ENCODE peak calls at places on chromosomes 4 and X, in seven cellular contexts. Z, X, H, W, C, Y and N are unnamed samples.
A peak's percentile ranks its signal among the peaks of the same experiment; 100 is the strongest.

GRCh38 chr4:129901205-129901604 is 805.3 kb downstream of the C4orf33 start:
- DNase-seq in Z (no peak), X (no peak), H (no peak), W (no peak), C (no peak), Y (no peak), N (no peak)

GRCh38 chr4:41384992-41385391 is 128.3 kb downstream of the UCHL1 start:
- DNase-seq in Z (peak; percentile 81), X (peak; percentile 99), H (peak; percentile 90), W (peak; percentile 57), C (peak; percentile 86), Y (peak; percentile 83), N (peak; percentile 71)

GRCh38 chrX:97504435-97504834 is 620.7 kb downstream of the RPA4 start:
- DNase-seq in Z (no peak), X (no peak), H (no peak), W (no peak), C (no peak), Y (no peak), N (no peak)

GRCh38 chr4:75514949-75515612 is 808 bp downstream of the THAP6 start:
- DNase-seq in Z (no peak), X (no peak), H (no peak), W (no peak), C (no peak), Y (no peak), N (no peak)

GRCh38 chrX:133523094-133523493 is 107.8 kb upstream of the GPC4 start:
- DNase-seq in Z (no peak), X (no peak), H (no peak), W (no peak), C (no peak), Y (no peak), N (no peak)

GRCh38 chrX:118694628-118695027 is 32.8 kb upstream of the IL13RA1 start:
- DNase-seq in Z (no peak), X (peak; percentile 41), H (no peak), W (no peak), C (no peak), Y (no peak), N (no peak)

GRCh38 chr4:16029329-16029728 is 54.5 kb downstream of the PROM1 start:
- DNase-seq in Z (no peak), X (no peak), H (no peak), W (no peak), C (no peak), Y (no peak), N (no peak)

GRCh38 chrX:2137882-2138281 is 362.9 kb downstream of the DHRSX start:
- DNase-seq in Z (no peak), X (no peak), H (no peak), W (no peak), C (no peak), Y (no peak), N (no peak)

DNA sequence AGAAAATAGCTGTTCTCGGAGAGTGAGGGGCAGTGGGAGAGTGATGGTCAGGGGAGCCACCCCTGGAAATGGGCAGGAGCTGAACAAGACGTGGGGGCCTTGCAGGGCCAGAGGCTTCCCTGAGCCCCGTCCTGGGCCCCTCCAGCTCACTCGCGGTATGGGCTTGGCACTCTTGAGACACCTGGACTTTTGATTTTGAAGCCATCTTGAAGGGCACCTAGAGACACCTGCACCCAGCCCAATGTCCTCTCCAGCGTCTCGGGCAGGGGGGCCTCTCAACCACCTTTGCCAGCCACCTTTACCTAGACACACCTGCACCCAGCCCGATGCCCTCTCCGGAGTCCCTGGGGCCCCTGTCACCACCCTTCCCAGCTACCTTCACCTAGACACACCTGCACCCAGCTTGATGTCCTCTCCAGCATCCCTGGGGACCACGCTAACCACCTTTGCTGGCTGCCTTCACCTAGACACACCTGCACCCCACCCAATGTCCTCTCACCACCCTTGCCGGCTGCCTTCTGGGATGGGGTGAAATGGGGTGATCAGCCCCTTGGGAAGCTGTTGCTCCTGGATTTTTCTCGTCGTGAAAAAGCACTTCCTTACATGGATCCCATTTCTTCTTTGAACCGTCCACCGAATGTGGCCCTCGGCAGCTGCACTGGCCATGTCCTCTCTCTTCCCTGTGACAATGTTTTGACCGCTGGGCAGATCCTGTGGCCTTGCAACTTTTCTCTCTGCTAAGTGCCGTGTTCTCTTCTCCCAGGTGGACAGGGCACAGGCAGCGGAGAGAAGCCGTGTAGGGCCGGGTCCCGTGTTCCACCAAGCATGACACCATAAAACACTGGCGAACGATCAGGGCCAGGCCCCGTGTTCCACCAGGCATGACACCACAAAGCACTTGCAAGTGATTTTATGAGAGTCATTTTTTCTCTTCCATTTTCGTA is 47.5 kb downstream of the CPZ start:
- DNase-seq in Z (peak; percentile 36), X (no peak), H (peak; percentile 4), W (peak; percentile 43), C (no peak), Y (no peak), N (peak; percentile 6)
- TF ChIP-seq POLR2A in Z (no peak), X (no peak), H (no peak), W (no peak), C (no peak), Y (no peak), N (no peak)

GRCh38 chr4:68369474-68369805 is 19.6 kb upstream of the YTHDC1 start:
- DNase-seq in Z (no peak), X (no peak), H (no peak), W (no peak), C (no peak), Y (no peak), N (no peak)
- H3K27me3 ChIP-seq in Z (no peaks in the 10 kb centered on the region), X (no peaks in the 10 kb centered on the region), H (peaks cover 3% of the 10 kb centered on the region), W (no peaks in the 10 kb centered on the region), C (no peaks in the 10 kb centered on the region), Y (no peaks in the 10 kb centered on the region), N (no peaks in the 10 kb centered on the region)

GRCh38 chrX:386768-387575 is at the start of gene PPP2R3B:
- DNase-seq in Z (peak; percentile 99), X (peak; percentile 99), H (peak; percentile 99), W (peak; percentile 99), C (peak; percentile 99), Y (peak; percentile 99), N (peak; percentile 99)
- TF ChIP-seq CTCF in Z (no peak), X (no peak), H (no peak), W (peak; percentile 21), C (no peak), Y (no peak), N (peak; percentile 24)

GRCh38 chr4:48271048-48271452 is 1.4 kb upstream of the TEC start:
- DNase-seq in Z (no peak), X (no peak), H (no peak), W (no peak), C (no peak), Y (no peak), N (no peak)

GRCh38 chr4:48271626-48272025 is 2.0 kb upstream of the TEC start:
- DNase-seq in Z (no peak), X (no peak), H (no peak), W (no peak), C (no peak), Y (no peak), N (no peak)

GRCh38 chr4:48270516-48270897 is 869 bp upstream of the TEC start:
- DNase-seq in Z (no peak), X (no peak), H (no peak), W (no peak), C (no peak), Y (no peak), N (no peak)

GRCh38 chr4:48268956-48269860 is at the start of gene TEC:
- DNase-seq in Z (peak; percentile 70), X (peak; percentile 22), H (peak; percentile 62), W (no peak), C (peak; percentile 56), Y (peak; percentile 72), N (peak; percentile 65)

DNA sequence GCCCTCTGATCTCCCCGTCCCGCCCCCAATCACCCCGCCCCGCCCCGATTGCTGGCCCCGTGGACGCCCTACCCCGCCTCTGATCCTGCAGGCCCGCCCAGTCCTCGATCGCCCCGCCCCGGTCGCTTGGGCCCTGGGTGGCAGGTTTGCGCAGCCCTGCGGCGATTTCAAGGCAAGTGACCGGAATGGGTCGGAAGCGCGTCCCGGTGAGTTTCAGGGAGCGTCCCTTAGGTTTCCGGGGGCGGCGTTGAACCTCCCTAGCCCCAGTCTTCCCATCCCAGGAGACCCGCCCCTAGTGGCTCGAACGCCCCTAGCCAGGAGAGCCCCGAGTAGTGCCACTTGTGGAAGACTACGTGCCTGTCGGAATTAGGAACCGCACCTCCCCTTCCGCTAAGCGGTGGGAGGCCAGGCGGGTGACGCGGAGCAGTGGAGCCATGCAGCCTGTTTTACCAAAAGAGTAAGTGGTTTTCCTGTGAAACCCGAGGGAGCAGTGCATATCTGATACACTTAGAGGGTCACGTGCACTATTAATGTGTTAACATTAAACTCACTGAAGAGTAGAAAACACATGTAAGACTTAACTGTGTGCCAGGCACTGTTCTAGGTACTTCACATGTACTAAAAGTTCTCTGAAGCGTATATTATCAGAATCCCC is 350 bp upstream of the TEC start:
- DNase-seq in Z (peak; percentile 95), X (peak; percentile 54), H (peak; percentile 94), W (peak; percentile 95), C (peak; percentile 96), Y (peak; percentile 96), N (peak; percentile 96)
- TF ChIP-seq POLR2A in Z (no peak), X (no peak), H (peak; percentile 22), W (no peak), C (no peak), Y (no peak), N (peak; percentile 46)

GRCh38 chr4:89835413-89835812 is 1.5 kb downstream of the SNCA start:
- DNase-seq in Z (no peak), X (no peak), H (no peak), W (no peak), C (no peak), Y (no peak), N (no peak)
- H3K27me3 ChIP-seq in Z (peaks cover 22% of the 10 kb centered on the region), X (no peaks in the 10 kb centered on the region), H (peaks cover 24% of the 10 kb centered on the region), W (no peaks in the 10 kb centered on the region), C (peaks cover 40% of the 10 kb centered on the region), Y (peaks cover 25% of the 10 kb centered on the region), N (no peaks in the 10 kb centered on the region)

GRCh38 chr4:25795091-25795490 is 67.7 kb downstream of the SEL1L3 start:
- DNase-seq in Z (no peak), X (no peak), H (no peak), W (no peak), C (no peak), Y (no peak), N (no peak)

GRCh38 chr4:25788839-25789238 is 73.9 kb downstream of the SEL1L3 start:
- DNase-seq in Z (no peak), X (no peak), H (no peak), W (no peak), C (no peak), Y (no peak), N (no peak)

GRCh38 chr4:25790024-25790423 is 72.8 kb downstream of the SEL1L3 start:
- DNase-seq in Z (no peak), X (no peak), H (no peak), W (no peak), C (no peak), Y (no peak), N (no peak)

GRCh38 chr4:25792843-25793242 is 69.9 kb downstream of the SEL1L3 start:
- DNase-seq in Z (no peak), X (no peak), H (no peak), W (no peak), C (no peak), Y (no peak), N (no peak)

DNA sequence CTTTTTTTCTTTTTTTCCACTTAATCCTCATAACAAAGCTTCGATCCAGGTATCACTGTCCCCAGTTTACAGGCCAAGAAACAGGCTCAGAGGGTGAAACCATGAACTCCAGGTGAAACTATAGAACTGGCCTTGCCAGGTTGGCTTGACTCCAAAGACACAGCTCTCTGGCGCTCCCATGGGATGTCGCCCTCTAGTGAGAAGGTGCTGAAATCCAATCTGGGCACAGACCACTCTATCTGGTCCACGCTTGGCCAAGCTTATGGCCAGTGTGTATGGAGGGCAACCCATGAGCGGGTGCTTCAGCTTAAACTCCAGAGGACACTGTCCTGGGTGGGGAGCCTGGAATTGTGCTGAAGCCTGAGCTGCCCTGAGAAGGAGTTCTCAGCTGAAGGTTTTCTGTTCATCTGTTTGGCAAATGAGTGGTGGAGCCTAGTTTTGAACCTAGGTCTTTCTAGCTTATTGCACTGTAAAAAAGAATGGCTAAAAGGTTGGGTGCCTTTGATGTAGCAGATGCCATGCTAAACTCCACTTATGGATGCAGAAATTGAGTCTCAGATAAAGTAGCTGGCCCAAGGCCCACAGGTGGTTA is 70.5 kb downstream of the SEL1L3 start:
- DNase-seq in Z (no peak), X (peak; percentile 21), H (no peak), W (no peak), C (peak; percentile 79), Y (peak; percentile 51), N (peak; percentile 87)
- TF ChIP-seq CTCF in Z (no peak), X (peak; percentile 46), H (no peak), W (no peak), C (peak; percentile 41), Y (peak; percentile 35), N (peak; percentile 66)